ENCODE peak calls at places on chromosomes 11 and 22, in nine cellular contexts. One of them, this sample, is unnamed.

GRCh38 chr22:25030636-25031035 is 78.1 kb downstream of the KIAA1671 start:
- DNase-seq in body of pancreas: peak
- DNase-seq in IMR-90: no peak
- DNase-seq in CD4-positive, alpha-beta T cell: no peak
- DNase-seq in brain microvascular endothelial cell: no peak
- DNase-seq in neuronal stem cell: no peak
- DNase-seq in cardiac muscle cell: no peak
- DNase-seq in thoracic aorta: no peak
- DNase-seq in effector memory CD4-positive, alpha-beta T cell: no peak
- DNase-seq in this sample: no peak

GRCh38 chr11:130728185-130729160 is 187.8 kb downstream of the SNX19 start:
- DNase-seq in body of pancreas: no peak
- DNase-seq in IMR-90: no peak
- DNase-seq in CD4-positive, alpha-beta T cell: no peak
- DNase-seq in brain microvascular endothelial cell: no peak
- DNase-seq in neuronal stem cell: no peak
- DNase-seq in cardiac muscle cell: no peak
- DNase-seq in thoracic aorta: no peak
- DNase-seq in effector memory CD4-positive, alpha-beta T cell: no peak
- DNase-seq in this sample: no peak

GRCh38 chr11:70067036-70067435 is 11.1 kb upstream of the ANO1 start:
- DNase-seq in body of pancreas: no peak
- DNase-seq in IMR-90: no peak
- DNase-seq in CD4-positive, alpha-beta T cell: no peak
- DNase-seq in brain microvascular endothelial cell: no peak
- DNase-seq in neuronal stem cell: no peak
- DNase-seq in cardiac muscle cell: no peak
- DNase-seq in thoracic aorta: no peak
- DNase-seq in effector memory CD4-positive, alpha-beta T cell: no peak
- DNase-seq in this sample: no peak

GRCh38 chr11:132286106-132286505 is 915.7 kb downstream of the NTM start:
- DNase-seq in body of pancreas: no peak
- DNase-seq in IMR-90: no peak
- DNase-seq in CD4-positive, alpha-beta T cell: no peak
- DNase-seq in brain microvascular endothelial cell: no peak
- DNase-seq in neuronal stem cell: no peak
- DNase-seq in cardiac muscle cell: no peak
- DNase-seq in thoracic aorta: no peak
- DNase-seq in effector memory CD4-positive, alpha-beta T cell: no peak
- DNase-seq in this sample: no peak

GRCh38 chr11:129490004-129490403 is 114.4 kb downstream of the BARX2 start:
- DNase-seq in body of pancreas: no peak
- DNase-seq in IMR-90: no peak
- DNase-seq in CD4-positive, alpha-beta T cell: no peak
- DNase-seq in brain microvascular endothelial cell: no peak
- DNase-seq in neuronal stem cell: no peak
- DNase-seq in cardiac muscle cell: no peak
- DNase-seq in thoracic aorta: no peak
- DNase-seq in effector memory CD4-positive, alpha-beta T cell: no peak
- DNase-seq in this sample: no peak

GRCh38 chr11:20162340-20162739 is 2.1 kb upstream of the DBX1 start:
- DNase-seq in body of pancreas: no peak
- DNase-seq in IMR-90: no peak
- DNase-seq in CD4-positive, alpha-beta T cell: no peak
- DNase-seq in brain microvascular endothelial cell: no peak
- DNase-seq in neuronal stem cell: no peak
- DNase-seq in cardiac muscle cell: no peak
- DNase-seq in thoracic aorta: no peak
- DNase-seq in effector memory CD4-positive, alpha-beta T cell: no peak
- DNase-seq in this sample: no peak

GRCh38 chr11:62706841-62707240 is 383 bp downstream of the BSCL2 start:
- DNase-seq in body of pancreas: no peak
- DNase-seq in IMR-90: no peak
- DNase-seq in CD4-positive, alpha-beta T cell: no peak
- DNase-seq in brain microvascular endothelial cell: no peak
- DNase-seq in neuronal stem cell: no peak
- DNase-seq in cardiac muscle cell: no peak
- DNase-seq in thoracic aorta: no peak
- DNase-seq in effector memory CD4-positive, alpha-beta T cell: no peak
- DNase-seq in this sample: no peak

GRCh38 chr22:37982151-37982838 is 2.1 kb downstream of the SOX10 start:
- DNase-seq in body of pancreas: no peak
- DNase-seq in IMR-90: no peak
- DNase-seq in CD4-positive, alpha-beta T cell: no peak
- DNase-seq in brain microvascular endothelial cell: no peak
- DNase-seq in neuronal stem cell: no peak
- DNase-seq in cardiac muscle cell: no peak
- DNase-seq in thoracic aorta: no peak
- DNase-seq in effector memory CD4-positive, alpha-beta T cell: no peak
- DNase-seq in this sample: no peak

GRCh38 chr11:1497600-1497999 is 11.0 kb upstream of the MOB2 start:
- DNase-seq in body of pancreas: no peak
- DNase-seq in IMR-90: no peak
- DNase-seq in CD4-positive, alpha-beta T cell: no peak
- DNase-seq in brain microvascular endothelial cell: no peak
- DNase-seq in neuronal stem cell: no peak
- DNase-seq in cardiac muscle cell: no peak
- DNase-seq in thoracic aorta: no peak
- DNase-seq in effector memory CD4-positive, alpha-beta T cell: no peak
- DNase-seq in this sample: no peak

GRCh38 chr22:29224121-29224858 is 18.6 kb downstream of the EMID1 start:
- DNase-seq in body of pancreas: no peak
- DNase-seq in IMR-90: no peak
- DNase-seq in CD4-positive, alpha-beta T cell: no peak
- DNase-seq in brain microvascular endothelial cell: no peak
- DNase-seq in neuronal stem cell: no peak
- DNase-seq in cardiac muscle cell: no peak
- DNase-seq in thoracic aorta: no peak
- DNase-seq in effector memory CD4-positive, alpha-beta T cell: no peak
- DNase-seq in this sample: no peak
- H3K27ac ChIP-seq in body of pancreas: no peak
- H3K27ac ChIP-seq in IMR-90: no peak
- H3K27ac ChIP-seq in CD4-positive, alpha-beta T cell: no peak
- H3K27ac ChIP-seq in brain microvascular endothelial cell: no peak
- H3K27ac ChIP-seq in neuronal stem cell: no peak
- H3K27ac ChIP-seq in cardiac muscle cell: no peak
- H3K27ac ChIP-seq in thoracic aorta: peak
- H3K27ac ChIP-seq in effector memory CD4-positive, alpha-beta T cell: no peak
- H3K27ac ChIP-seq in this sample: no peak

GRCh38 chr22:46776486-46776826 is 14.0 kb downstream of the TBC1D22A start:
- DNase-seq in body of pancreas: no peak
- DNase-seq in IMR-90: no peak
- DNase-seq in CD4-positive, alpha-beta T cell: no peak
- DNase-seq in brain microvascular endothelial cell: no peak
- DNase-seq in neuronal stem cell: no peak
- DNase-seq in cardiac muscle cell: no peak
- DNase-seq in thoracic aorta: no peak
- DNase-seq in effector memory CD4-positive, alpha-beta T cell: no peak
- DNase-seq in this sample: no peak
- H3K27ac ChIP-seq in body of pancreas: peak
- H3K27ac ChIP-seq in IMR-90: no peak
- H3K27ac ChIP-seq in CD4-positive, alpha-beta T cell: peak
- H3K27ac ChIP-seq in brain microvascular endothelial cell: no peak
- H3K27ac ChIP-seq in neuronal stem cell: no peak
- H3K27ac ChIP-seq in cardiac muscle cell: no peak
- H3K27ac ChIP-seq in thoracic aorta: no peak
- H3K27ac ChIP-seq in effector memory CD4-positive, alpha-beta T cell: peak
- H3K27ac ChIP-seq in this sample: no peak

GRCh38 chr11:117000741-117001096 is 97.5 kb downstream of the SIK3 start:
- DNase-seq in body of pancreas: no peak
- DNase-seq in IMR-90: no peak
- DNase-seq in CD4-positive, alpha-beta T cell: no peak
- DNase-seq in brain microvascular endothelial cell: no peak
- DNase-seq in neuronal stem cell: no peak
- DNase-seq in cardiac muscle cell: no peak
- DNase-seq in thoracic aorta: no peak
- DNase-seq in effector memory CD4-positive, alpha-beta T cell: no peak
- DNase-seq in this sample: no peak
- H3K27ac ChIP-seq in body of pancreas: no peak
- H3K27ac ChIP-seq in IMR-90: no peak
- H3K27ac ChIP-seq in CD4-positive, alpha-beta T cell: no peak
- H3K27ac ChIP-seq in brain microvascular endothelial cell: no peak
- H3K27ac ChIP-seq in neuronal stem cell: no peak
- H3K27ac ChIP-seq in cardiac muscle cell: no peak
- H3K27ac ChIP-seq in thoracic aorta: no peak
- H3K27ac ChIP-seq in effector memory CD4-positive, alpha-beta T cell: no peak
- H3K27ac ChIP-seq in this sample: no peak

DNA sequence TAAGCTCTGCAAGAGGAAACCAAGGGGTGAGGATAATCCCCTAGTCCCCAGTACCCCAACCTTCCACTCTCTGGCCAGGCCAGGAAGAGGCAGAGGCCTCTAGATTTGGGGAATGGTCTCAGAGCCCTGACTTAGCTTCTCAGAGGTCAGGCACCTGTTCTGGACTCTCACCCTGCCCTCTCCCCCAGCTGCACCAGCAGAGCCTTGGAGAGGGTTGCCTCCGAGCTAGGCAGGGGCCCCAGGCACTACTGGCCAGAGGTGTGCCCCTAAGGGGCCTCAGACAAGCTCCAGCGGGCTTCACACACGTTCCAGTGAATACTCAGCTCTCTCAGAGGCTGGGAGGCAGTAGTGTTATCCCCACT is 8.0 kb downstream of the FREY1 start:
- DNase-seq in body of pancreas: no peak
- DNase-seq in IMR-90: no peak
- DNase-seq in CD4-positive, alpha-beta T cell: no peak
- DNase-seq in brain microvascular endothelial cell: no peak
- DNase-seq in neuronal stem cell: no peak
- DNase-seq in cardiac muscle cell: no peak
- DNase-seq in thoracic aorta: no peak
- DNase-seq in effector memory CD4-positive, alpha-beta T cell: no peak
- DNase-seq in this sample: no peak
- H3K27ac ChIP-seq in body of pancreas: peak
- H3K27ac ChIP-seq in IMR-90: no peak
- H3K27ac ChIP-seq in CD4-positive, alpha-beta T cell: no peak
- H3K27ac ChIP-seq in brain microvascular endothelial cell: peak
- H3K27ac ChIP-seq in neuronal stem cell: peak
- H3K27ac ChIP-seq in cardiac muscle cell: no peak
- H3K27ac ChIP-seq in thoracic aorta: no peak
- H3K27ac ChIP-seq in effector memory CD4-positive, alpha-beta T cell: no peak
- H3K27ac ChIP-seq in this sample: no peak

GRCh38 chr22:31653944-31654343 is 8.1 kb downstream of the PISD start:
- DNase-seq in body of pancreas: no peak
- DNase-seq in IMR-90: no peak
- DNase-seq in CD4-positive, alpha-beta T cell: no peak
- DNase-seq in brain microvascular endothelial cell: no peak
- DNase-seq in neuronal stem cell: no peak
- DNase-seq in cardiac muscle cell: no peak
- DNase-seq in thoracic aorta: no peak
- DNase-seq in effector memory CD4-positive, alpha-beta T cell: no peak
- DNase-seq in this sample: no peak
- H3K27ac ChIP-seq in body of pancreas: peak
- H3K27ac ChIP-seq in IMR-90: no peak
- H3K27ac ChIP-seq in CD4-positive, alpha-beta T cell: no peak
- H3K27ac ChIP-seq in brain microvascular endothelial cell: no peak
- H3K27ac ChIP-seq in neuronal stem cell: no peak
- H3K27ac ChIP-seq in cardiac muscle cell: no peak
- H3K27ac ChIP-seq in thoracic aorta: no peak
- H3K27ac ChIP-seq in effector memory CD4-positive, alpha-beta T cell: no peak
- H3K27ac ChIP-seq in this sample: no peak

DNA sequence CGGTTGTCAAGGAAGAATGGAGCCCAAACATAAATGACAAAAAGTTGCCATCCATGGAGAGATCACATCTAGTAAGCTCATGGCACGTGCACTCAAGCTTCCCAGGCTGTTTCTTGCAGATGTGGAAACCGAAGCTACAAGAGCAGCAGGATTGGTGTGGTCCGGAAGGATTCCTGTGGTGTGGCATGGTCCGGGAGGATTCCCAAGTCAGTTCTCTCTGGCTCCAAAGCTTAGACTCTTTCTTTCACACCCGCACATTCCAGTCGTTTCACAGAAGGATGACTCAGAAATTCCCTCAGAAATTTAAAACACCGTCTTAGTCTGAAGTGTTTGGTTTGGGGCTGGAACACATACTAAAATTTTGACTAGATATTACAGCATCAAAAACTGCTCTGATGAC is 78.0 kb upstream of the DRD2 start:
- DNase-seq in body of pancreas: peak
- DNase-seq in IMR-90: peak
- DNase-seq in CD4-positive, alpha-beta T cell: no peak
- DNase-seq in brain microvascular endothelial cell: peak
- DNase-seq in neuronal stem cell: peak
- DNase-seq in cardiac muscle cell: peak
- DNase-seq in thoracic aorta: no peak
- DNase-seq in effector memory CD4-positive, alpha-beta T cell: no peak
- DNase-seq in this sample: peak
- H3K27ac ChIP-seq in body of pancreas: no peak
- H3K27ac ChIP-seq in IMR-90: peak
- H3K27ac ChIP-seq in CD4-positive, alpha-beta T cell: no peak
- H3K27ac ChIP-seq in brain microvascular endothelial cell: no peak
- H3K27ac ChIP-seq in neuronal stem cell: peak
- H3K27ac ChIP-seq in cardiac muscle cell: no peak
- H3K27ac ChIP-seq in thoracic aorta: no peak
- H3K27ac ChIP-seq in effector memory CD4-positive, alpha-beta T cell: no peak
- H3K27ac ChIP-seq in this sample: peak

DNA sequence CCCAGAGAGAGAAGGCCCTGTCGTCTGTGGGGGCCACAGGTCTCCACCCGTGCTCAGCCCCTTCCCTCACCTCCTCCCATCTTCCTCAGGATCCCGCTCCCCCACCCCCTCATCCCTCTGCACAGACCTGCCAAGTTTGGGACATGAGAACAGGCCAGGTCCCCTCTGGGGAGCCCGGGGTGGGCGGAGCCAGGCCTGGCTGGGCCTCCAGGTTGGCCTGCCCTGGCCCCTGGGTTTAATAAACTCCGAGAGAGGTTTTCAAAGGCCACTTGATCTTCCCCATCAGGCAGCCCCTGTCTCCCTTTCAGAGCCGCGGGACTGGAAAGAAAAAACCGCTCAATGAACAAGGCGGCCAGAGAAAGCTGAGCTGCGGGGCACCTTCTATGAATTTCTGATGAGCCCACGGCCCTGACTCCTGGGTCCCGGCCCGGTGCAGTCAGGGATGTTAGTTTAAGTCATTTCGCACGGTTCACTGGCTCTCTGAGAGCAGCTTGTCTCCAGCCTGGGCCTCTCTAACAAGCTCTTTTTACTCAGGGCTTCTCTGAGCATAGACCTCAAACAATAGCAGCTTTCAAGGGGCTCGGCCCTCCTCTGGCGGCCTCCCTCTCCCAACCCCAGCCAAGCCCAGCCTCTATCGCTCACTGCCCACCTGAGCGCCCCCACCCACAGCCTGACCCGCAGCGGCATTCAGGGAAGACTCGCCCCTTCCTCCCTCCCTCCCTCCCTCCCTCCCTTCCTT is 64.8 kb downstream of the RPUSD4 start:
- DNase-seq in body of pancreas: no peak
- DNase-seq in IMR-90: no peak
- DNase-seq in CD4-positive, alpha-beta T cell: no peak
- DNase-seq in brain microvascular endothelial cell: no peak
- DNase-seq in neuronal stem cell: peak
- DNase-seq in cardiac muscle cell: no peak
- DNase-seq in thoracic aorta: no peak
- DNase-seq in effector memory CD4-positive, alpha-beta T cell: no peak
- DNase-seq in this sample: no peak
- H3K27ac ChIP-seq in body of pancreas: no peak
- H3K27ac ChIP-seq in IMR-90: no peak
- H3K27ac ChIP-seq in CD4-positive, alpha-beta T cell: no peak
- H3K27ac ChIP-seq in brain microvascular endothelial cell: no peak
- H3K27ac ChIP-seq in neuronal stem cell: peak
- H3K27ac ChIP-seq in cardiac muscle cell: no peak
- H3K27ac ChIP-seq in thoracic aorta: no peak
- H3K27ac ChIP-seq in effector memory CD4-positive, alpha-beta T cell: no peak
- H3K27ac ChIP-seq in this sample: no peak